ENCODE peak calls at places on chromosomes 13 and 19, in six cellular contexts. W is CD8-positive, alpha-beta T cell; O is EL; J is iris pigment epithelial cell; K is NCI-H748 treated with DMSO at 0.1 percent for 48 hours; R is AML-193. M is an unnamed sample.

GRCh38 chr19:41367848-41368301 is 3.9 kb upstream of the B9D2 start:
- DNase-seq in O (peak), J (peak), K (no peak), W (no peak), R (peak), M (peak)

GRCh38 chr19:18437481-18438330 is at the start of gene ISYNA1:
- DNase-seq in W (peak), J (peak), K (no peak), O (peak), R (no peak), M (no peak)

GRCh38 chr13:43946281-43946680 is 66.6 kb downstream of the LACC1 start:
- DNase-seq in K (no peak), J (no peak), O (no peak), R (no peak), W (no peak), M (no peak)

GRCh38 chr13:106555631-106556328 is 12.2 kb downstream of the ARGLU1 start:
- DNase-seq in J (peak), K (no peak), W (no peak), O (peak), R (no peak), M (peak)

GRCh38 chr19:41774515-41774980 is 19.2 kb downstream of the CEACAM6 start:
- DNase-seq in W (peak), R (no peak), J (no peak), O (no peak), K (peak), M (no peak)

GRCh38 chr19:20235156-20235555 is 68.1 kb downstream of the ZNF486 start:
- DNase-seq in W (no peak), J (no peak), K (no peak), O (no peak), R (no peak), M (no peak)

GRCh38 chr19:38274734-38275133 is 10.4 kb downstream of the SPINT2 start:
- DNase-seq in W (no peak), J (no peak), O (no peak), R (no peak), K (no peak), M (no peak)

GRCh38 chr13:33543631-33544030 is 258.1 kb upstream of the STARD13 start:
- DNase-seq in K (peak), R (peak), O (no peak), W (no peak), J (no peak), M (no peak)

GRCh38 chr19:39544201-39544903 is 4.4 kb upstream of the EID2 start:
- DNase-seq in K (no peak), R (no peak), W (no peak), J (peak), O (peak), M (no peak)

GRCh38 chr13:46893820-46894533 is 2.9 kb downstream of the HTR2A start:
- DNase-seq in K (peak), W (peak), J (peak), R (peak), O (peak), M (peak)

GRCh38 chr19:45507864-45508680 is 793 bp downstream of the VASP start:
- DNase-seq in K (peak), W (peak), R (no peak), J (no peak), O (peak), M (peak)

GRCh38 chr13:112616586-112617381 is 28.8 kb upstream of the TUBGCP3 start:
- DNase-seq in J (peak), O (peak), R (peak), W (no peak), K (peak), M (peak)

GRCh38 chr13:65264066-65264465 is 1966.1 kb downstream of the PCDH9 start:
- DNase-seq in J (no peak), K (no peak), W (no peak), O (no peak), R (no peak), M (no peak)

GRCh38 chr19:46692918-46693722 is 23.8 kb downstream of the PRKD2 start:
- DNase-seq in R (no peak), K (no peak), W (no peak), O (no peak), J (no peak), M (no peak)

M was measured in HCEC 1CT.